ENCODE peak calls at places on chromosomes 13 and 19, in ten cellular contexts. U is upper lobe of left lung, F is prostate gland, R is IMR-90, M is heart left ventricle, J is esophagus squamous epithelium, S is NB4, N is stomach, D is GM12878, B is HCT116. P is an unnamed sample.

GRCh38 chr19:51366999-51367564 is 894 bp upstream of the ETFB start:
- DNase-seq in S (peak), R (no peak), M (peak), B (no peak), N (peak), J (no peak), U (peak), F (no peak), D (no peak), P (no peak)

GRCh38 chr19:2865334-2866221 is 1.6 kb upstream of the ZNF556 start:
- DNase-seq in D (no peak), R (no peak), F (no peak), M (no peak), N (no peak), U (no peak), J (no peak), B (no peak), S (peak), P (no peak)

GRCh38 chr13:106260352-106260751 is 275.1 kb downstream of the EFNB2 start:
- DNase-seq in J (no peak), F (no peak), B (no peak), S (no peak), R (no peak), U (no peak), M (no peak), D (no peak), N (no peak), P (no peak)

GRCh38 chr19:17553256-17553655 is 2.2 kb upstream of the COLGALT1 start:
- DNase-seq in F (peak), M (peak), J (no peak), R (peak), S (peak), U (peak), D (no peak), N (no peak), B (no peak), P (peak)

GRCh38 chr19:269241-269640 is 22.0 kb downstream of the PLPP2 start:
- DNase-seq in M (no peak), S (no peak), R (no peak), B (no peak), U (no peak), F (no peak), N (no peak), J (no peak), D (no peak), P (no peak)

GRCh38 chr13:96958286-96958891 is 35.9 kb downstream of the OXGR1 start:
- DNase-seq in D (no peak), M (no peak), S (peak), F (peak), B (no peak), U (no peak), R (peak), J (no peak), N (peak), P (no peak)

GRCh38 chr19:14165986-14166385 is 29.6 kb upstream of the ASF1B start:
- DNase-seq in J (no peak), S (no peak), U (no peak), N (no peak), R (no peak), D (no peak), F (no peak), M (no peak), B (no peak), P (no peak)

GRCh38 chr19:16208847-16209246 is 11.1 kb downstream of the AP1M1 start:
- DNase-seq in B (no peak), D (no peak), F (no peak), N (no peak), R (no peak), S (no peak), J (no peak), M (no peak), U (no peak), P (no peak)

GRCh38 chr13:27622102-27622820 is 569 bp downstream of the POLR1D start:
- DNase-seq in B (no peak), R (peak), S (no peak), M (no peak), U (no peak), J (no peak), F (peak), N (no peak), D (no peak), P (peak)

GRCh38 chr13:68810660-68811059 is 1297.0 kb upstream of the ATXN8OS start:
- DNase-seq in F (no peak), R (no peak), B (no peak), S (peak), D (no peak), M (no peak), U (no peak), N (no peak), J (no peak), P (no peak)

GRCh38 chr19:1206733-1207301 is 1.2 kb downstream of the STK11 start:
- DNase-seq in S (peak), D (no peak), J (no peak), F (no peak), N (no peak), U (no peak), M (no peak), R (no peak), B (no peak), P (peak)

GRCh38 chr13:107650081-107650701 is 565.1 kb downstream of the LIG4 start:
- DNase-seq in J (no peak), B (peak), U (peak), R (peak), N (peak), D (no peak), S (peak), F (no peak), M (peak), P (peak)

GRCh38 chr13:66972659-66973058 is 257.5 kb downstream of the PCDH9 start:
- DNase-seq in M (no peak), U (no peak), N (no peak), B (no peak), D (no peak), S (no peak), R (peak), J (no peak), F (no peak), P (no peak)

GRCh38 chr19:409006-409514 is at the start of gene C2CD4C:
- DNase-seq in S (peak), M (no peak), R (no peak), N (no peak), U (peak), J (no peak), F (no peak), D (no peak), B (no peak), P (no peak)

GRCh38 chr19:52155596-52156359 is 15.6 kb downstream of the ZNF836 start:
- DNase-seq in J (no peak), F (no peak), D (no peak), N (no peak), B (no peak), R (no peak), M (no peak), S (no peak), U (no peak), P (no peak)

GRCh38 chr13:39942901-39943273 is 287.4 kb downstream of the COG6 start:
- DNase-seq in F (peak), U (peak), N (peak), B (peak), D (peak), M (peak), S (peak), J (no peak), R (peak), P (peak)

GRCh38 chr19:40717880-40718773 is 1.2 kb downstream of the ITPKC start:
- DNase-seq in F (peak), M (no peak), U (no peak), J (no peak), B (no peak), R (peak), N (no peak), D (no peak), S (no peak), P (peak)

GRCh38 chr19:11268783-11269267 is 6.5 kb upstream of the DOCK6 start:
- DNase-seq in U (peak), R (peak), M (peak), F (peak), N (peak), J (no peak), D (no peak), S (peak), B (no peak), P (peak)

GRCh38 chr13:44434441-44435141 is 61.0 kb downstream of the SERP2 start:
- DNase-seq in M (no peak), R (no peak), S (no peak), F (no peak), J (no peak), N (no peak), B (no peak), U (no peak), D (no peak), P (no peak)

GRCh38 chr13:39870197-39870746 is 214.8 kb downstream of the COG6 start:
- DNase-seq in S (no peak), J (no peak), D (no peak), U (no peak), R (no peak), F (no peak), B (no peak), N (no peak), M (no peak), P (no peak)

GRCh38 chr13:30408319-30409101 is 13.8 kb upstream of the UBE2L5 start:
- DNase-seq in U (peak), R (peak), D (no peak), F (peak), N (peak), B (no peak), M (peak), J (peak), S (peak), P (peak)

GRCh38 chr13:30481241-30481760 is 15.6 kb upstream of the HMGB1 start:
- DNase-seq in S (no peak), F (no peak), D (no peak), J (no peak), U (no peak), R (no peak), B (no peak), M (no peak), N (no peak), P (no peak)

GRCh38 chr19:36121486-36122124 is 6.3 kb downstream of the TBCB start:
- DNase-seq in M (no peak), B (no peak), R (no peak), S (no peak), F (no peak), J (no peak), U (no peak), D (no peak), N (no peak), P (no peak)

GRCh38 chr13:74869846-74870245 is 612.1 kb downstream of the TBC1D4 start:
- DNase-seq in R (no peak), M (no peak), B (no peak), S (no peak), F (no peak), D (no peak), J (no peak), N (no peak), U (no peak), P (no peak)

GRCh38 chr19:44847144-44848035 is 1.3 kb downstream of the NECTIN2 start:
- DNase-seq in S (no peak), U (peak), M (peak), D (no peak), J (no peak), R (peak), B (peak), N (peak), F (peak), P (peak)

GRCh38 chr13:41457589-41458186 is 338 bp downstream of the RGCC start:
- DNase-seq in N (no peak), B (no peak), R (no peak), D (no peak), M (no peak), J (no peak), U (no peak), S (peak), F (no peak), P (no peak)

GRCh38 chr19:50362656-50363424 is 2.6 kb downstream of the NAPSA start:
- DNase-seq in M (no peak), R (no peak), J (no peak), N (no peak), F (no peak), S (no peak), B (no peak), U (peak), D (no peak), P (no peak)

GRCh38 chr19:51427220-51427619 is 9.8 kb upstream of the SIGLEC10 start:
- DNase-seq in D (no peak), B (no peak), J (no peak), R (no peak), M (no peak), N (no peak), S (no peak), F (no peak), U (peak), P (no peak)

GRCh38 chr19:641702-642101 is 2.0 kb downstream of the FGF22 start:
- DNase-seq in S (no peak), F (no peak), D (no peak), M (no peak), N (no peak), J (no peak), U (no peak), B (no peak), R (no peak), P (no peak)

GRCh38 chr13:32828711-32829110 is 187.5 kb upstream of the KL start:
- DNase-seq in J (no peak), R (no peak), M (no peak), B (no peak), U (no peak), D (no peak), N (no peak), F (no peak), S (no peak), P (no peak)

GRCh38 chr13:107301724-107302374 is 733.9 kb upstream of the ARGLU1 start:
- DNase-seq in N (no peak), F (no peak), S (peak), B (no peak), J (no peak), U (no peak), R (no peak), D (no peak), M (no peak), P (no peak)

GRCh38 chr13:24618219-24618955 is 61.8 kb upstream of the ATP12A start:
- DNase-seq in D (peak), R (no peak), B (no peak), U (peak), J (no peak), N (peak), M (no peak), S (peak), F (no peak), P (no peak)

GRCh38 chr19:50465986-50466771 is 10.1 kb upstream of the EMC10 start:
- DNase-seq in D (no peak), R (no peak), B (peak), S (no peak), N (peak), M (no peak), J (no peak), F (no peak), U (peak), P (no peak)

GRCh38 chr13:89227356-89227755 is 1556.2 kb downstream of the SLITRK5 start:
- DNase-seq in U (no peak), S (no peak), N (no peak), M (no peak), B (no peak), R (no peak), J (no peak), F (no peak), D (no peak), P (no peak)

GRCh38 chr19:55484571-55485438 is at the start of gene NAT14:
- DNase-seq in M (peak), U (peak), R (peak), F (no peak), J (no peak), S (peak), N (peak), B (no peak), D (no peak), P (peak)
- TF ChIP-seq POLR2A in M (peak), U (no peak), R (peak), F (no peak), J (no peak), S (peak), N (no peak), B (no peak), D (peak), P (no peak)

DNA sequence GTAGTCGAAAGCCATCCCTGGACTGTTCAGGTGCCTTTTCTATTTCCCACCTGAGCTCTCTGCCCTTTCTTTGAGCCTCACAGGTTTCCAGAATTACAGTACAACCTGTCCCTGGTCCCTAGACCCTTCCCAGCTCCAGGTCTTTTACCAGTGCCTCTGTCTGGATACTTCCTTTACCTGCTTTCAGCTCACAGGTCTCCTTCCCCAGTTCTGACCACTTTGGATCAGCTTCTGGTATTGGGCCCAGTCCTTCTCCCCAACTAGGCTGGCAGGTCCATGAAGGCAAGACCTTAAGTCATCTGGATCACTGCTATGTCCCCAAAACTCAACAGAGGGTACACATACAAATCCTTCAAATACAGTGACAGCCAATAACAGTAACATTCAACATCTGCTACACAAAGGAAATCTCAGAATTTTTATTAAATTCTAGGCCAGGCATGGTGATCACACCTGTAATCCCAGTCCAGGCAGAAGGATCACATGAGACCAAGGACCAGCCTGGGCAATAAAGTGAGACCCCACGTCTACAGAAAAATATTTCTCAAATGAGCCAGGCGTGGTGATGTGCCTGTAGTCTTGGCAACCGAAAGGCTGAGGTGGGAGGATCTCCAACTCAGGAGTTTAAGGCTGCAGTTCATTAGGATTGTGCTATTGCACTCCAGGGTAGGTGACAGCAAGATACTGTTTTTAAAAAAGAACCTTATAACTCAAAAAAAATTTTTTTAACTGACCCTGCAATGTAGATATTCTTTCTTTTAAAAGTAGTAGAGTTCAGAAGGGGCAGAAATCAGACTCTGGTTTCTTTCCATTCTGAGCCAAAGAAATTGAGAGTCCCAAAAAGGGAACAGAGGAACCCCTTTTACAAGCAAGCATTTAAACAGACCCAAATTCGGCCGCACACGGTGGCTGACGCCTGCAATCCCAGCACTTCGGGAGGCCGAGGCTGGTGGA is 1.3 kb downstream of the RPS16 start:
- DNase-seq in M (no peak), U (no peak), N (no peak), D (no peak), R (no peak), B (no peak), J (no peak), F (no peak), S (no peak), P (no peak)
- TF ChIP-seq POLR2A in M (no peak), U (no peak), N (no peak), D (no peak), R (no peak), B (no peak), J (no peak), F (no peak), S (no peak), P (no peak)

DNA sequence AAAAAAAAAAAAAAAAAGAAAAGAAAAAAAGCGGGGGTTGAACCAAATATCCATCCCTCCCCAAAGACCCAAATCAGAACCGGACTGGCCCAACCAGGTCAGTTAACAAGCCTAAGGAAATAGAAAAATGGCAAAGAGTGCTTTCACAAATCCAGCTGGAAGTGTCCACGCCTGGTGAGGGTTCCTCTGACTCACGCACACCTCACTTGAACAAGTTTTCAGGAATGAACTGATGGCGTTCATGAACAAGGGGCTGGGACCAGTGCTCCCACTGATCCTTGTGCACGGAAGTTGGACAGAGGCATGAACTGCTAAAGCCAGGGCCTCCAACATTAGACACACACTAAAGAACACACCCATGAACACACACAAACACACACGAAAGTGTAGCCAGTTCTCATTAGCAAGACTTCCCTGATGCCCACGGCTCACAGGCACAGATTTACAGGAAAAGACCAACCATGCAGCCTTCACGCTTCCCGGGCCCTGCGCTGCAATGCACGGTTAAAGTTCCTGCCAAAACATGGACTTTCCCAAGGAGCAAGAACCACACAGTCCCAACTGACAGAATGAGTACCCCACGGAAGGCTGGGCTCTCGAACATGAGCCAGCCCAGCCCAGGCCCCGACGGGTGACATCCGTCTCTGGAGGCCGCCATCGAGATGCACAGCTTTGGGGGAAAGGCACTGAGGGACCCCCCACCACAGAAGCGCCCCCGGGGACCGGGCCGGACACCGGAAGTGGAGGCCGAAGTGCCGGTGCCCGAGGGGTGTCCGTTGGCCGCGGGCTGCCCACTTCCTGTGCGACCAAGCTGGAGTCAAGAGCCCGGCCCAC is 870 bp downstream of the DNMT1 start:
- DNase-seq in R (peak), D (no peak), S (peak), J (no peak), B (no peak), N (no peak), F (no peak), U (no peak), M (no peak), P (no peak)
- TF ChIP-seq POLR2A in R (peak), D (no peak), S (no peak), J (no peak), B (no peak), N (no peak), F (no peak), U (no peak), M (no peak), P (no peak)

DNA sequence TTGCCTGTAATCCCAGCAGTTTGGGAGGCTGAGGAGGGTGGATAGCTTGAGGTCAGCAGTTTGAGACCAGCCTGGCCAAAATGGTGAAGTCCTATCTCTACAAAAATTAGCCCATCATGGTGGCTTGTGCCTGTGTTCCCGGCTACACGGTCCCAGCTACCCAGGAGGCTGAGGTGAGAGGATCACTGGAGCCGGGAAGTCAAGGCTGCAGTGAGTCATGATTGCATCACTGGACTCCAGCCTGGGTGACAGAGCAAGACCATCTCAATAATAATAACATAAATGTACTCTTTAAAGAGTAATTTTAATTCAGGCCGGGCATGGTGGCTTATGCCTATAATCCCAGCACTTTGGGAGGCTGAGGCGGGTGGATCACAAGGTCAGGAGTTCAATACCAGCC is 38.7 kb downstream of the SKA3 start:
- DNase-seq in U (peak), N (no peak), F (no peak), J (no peak), S (peak), R (peak), D (no peak), B (peak), M (no peak), P (no peak)
- TF ChIP-seq POLR2A in U (no peak), N (no peak), F (no peak), J (no peak), S (no peak), R (no peak), D (no peak), B (no peak), M (no peak), P (no peak)